ENCODE peak calls at places on chromosomes 3 and 15, in ten cellular contexts. One of them, this sample, is unnamed. For H3K4me1 and H3K9me3, the result is how much of the 10 kb centered on the place peaks cover.

GRCh38 chr3:109927161-109927560 is 589.8 kb upstream of the DPPA4 start:
- DNase-seq in H9: no peak
- DNase-seq in SJSA1: peak
- DNase-seq in sigmoid colon: no peak
- DNase-seq in thoracic aorta: no peak
- DNase-seq in colonic mucosa: no peak
- DNase-seq in tibial artery: no peak
- DNase-seq in body of pancreas: no peak
- DNase-seq in CD8-positive, alpha-beta T cell: no peak
- DNase-seq in cardiac muscle cell: peak
- DNase-seq in this sample: no peak

GRCh38 chr3:194906970-194907629 is 221.4 kb downstream of the FAM43A start:
- DNase-seq in cardiac muscle cell: no peak
- DNase-seq in CD8-positive, alpha-beta T cell: no peak
- DNase-seq in colonic mucosa: no peak
- DNase-seq in H9: no peak
- DNase-seq in SJSA1: peak
- DNase-seq in body of pancreas: no peak
- DNase-seq in sigmoid colon: no peak
- DNase-seq in tibial artery: no peak
- DNase-seq in thoracic aorta: no peak
- DNase-seq in this sample: no peak

GRCh38 chr15:58307313-58307961 is 124.4 kb upstream of the LIPC start:
- DNase-seq in colonic mucosa: no peak
- DNase-seq in CD8-positive, alpha-beta T cell: no peak
- DNase-seq in sigmoid colon: no peak
- DNase-seq in body of pancreas: no peak
- DNase-seq in H9: no peak
- DNase-seq in SJSA1: no peak
- DNase-seq in tibial artery: no peak
- DNase-seq in cardiac muscle cell: peak
- DNase-seq in thoracic aorta: no peak
- DNase-seq in this sample: no peak

GRCh38 chr3:48598323-48599076 is 3.4 kb upstream of the COL7A1 start:
- DNase-seq in sigmoid colon: no peak
- DNase-seq in cardiac muscle cell: peak
- DNase-seq in tibial artery: peak
- DNase-seq in thoracic aorta: peak
- DNase-seq in colonic mucosa: no peak
- DNase-seq in SJSA1: peak
- DNase-seq in body of pancreas: no peak
- DNase-seq in CD8-positive, alpha-beta T cell: no peak
- DNase-seq in H9: no peak
- DNase-seq in this sample: no peak

GRCh38 chr3:13896473-13897154 is 16.7 kb upstream of the WNT7A start:
- DNase-seq in cardiac muscle cell: peak
- DNase-seq in tibial artery: peak
- DNase-seq in CD8-positive, alpha-beta T cell: peak
- DNase-seq in body of pancreas: peak
- DNase-seq in thoracic aorta: no peak
- DNase-seq in colonic mucosa: peak
- DNase-seq in H9: peak
- DNase-seq in sigmoid colon: peak
- DNase-seq in SJSA1: no peak
- DNase-seq in this sample: no peak

GRCh38 chr3:45966969-45967640 is 23.8 kb downstream of the CXCR6 start:
- DNase-seq in sigmoid colon: no peak
- DNase-seq in thoracic aorta: no peak
- DNase-seq in colonic mucosa: no peak
- DNase-seq in H9: no peak
- DNase-seq in cardiac muscle cell: no peak
- DNase-seq in CD8-positive, alpha-beta T cell: no peak
- DNase-seq in body of pancreas: no peak
- DNase-seq in SJSA1: no peak
- DNase-seq in tibial artery: no peak
- DNase-seq in this sample: no peak

GRCh38 chr3:69433938-69434263 is 48.0 kb upstream of the FRMD4B start:
- DNase-seq in SJSA1: peak
- DNase-seq in tibial artery: no peak
- DNase-seq in body of pancreas: no peak
- DNase-seq in CD8-positive, alpha-beta T cell: no peak
- DNase-seq in colonic mucosa: no peak
- DNase-seq in cardiac muscle cell: no peak
- DNase-seq in thoracic aorta: no peak
- DNase-seq in H9: no peak
- DNase-seq in sigmoid colon: no peak
- DNase-seq in this sample: no peak

GRCh38 chr3:138465451-138465850 is 31.0 kb downstream of the ESYT3 start:
- DNase-seq in CD8-positive, alpha-beta T cell: no peak
- DNase-seq in SJSA1: no peak
- DNase-seq in tibial artery: no peak
- DNase-seq in sigmoid colon: no peak
- DNase-seq in H9: no peak
- DNase-seq in thoracic aorta: no peak
- DNase-seq in cardiac muscle cell: no peak
- DNase-seq in colonic mucosa: no peak
- DNase-seq in body of pancreas: no peak
- DNase-seq in this sample: no peak

GRCh38 chr3:175726228-175726627 is 867.1 kb downstream of the NAALADL2 start:
- DNase-seq in colonic mucosa: no peak
- DNase-seq in tibial artery: no peak
- DNase-seq in thoracic aorta: no peak
- DNase-seq in cardiac muscle cell: no peak
- DNase-seq in SJSA1: no peak
- DNase-seq in sigmoid colon: no peak
- DNase-seq in CD8-positive, alpha-beta T cell: no peak
- DNase-seq in body of pancreas: peak
- DNase-seq in H9: no peak
- DNase-seq in this sample: no peak

GRCh38 chr15:27481768-27482167 is 510.8 kb downstream of the GABRG3 start:
- DNase-seq in tibial artery: no peak
- DNase-seq in colonic mucosa: no peak
- DNase-seq in cardiac muscle cell: no peak
- DNase-seq in sigmoid colon: no peak
- DNase-seq in body of pancreas: no peak
- DNase-seq in SJSA1: no peak
- DNase-seq in H9: peak
- DNase-seq in CD8-positive, alpha-beta T cell: no peak
- DNase-seq in thoracic aorta: no peak
- DNase-seq in this sample: no peak

GRCh38 chr3:15305366-15305844 is 27.0 kb downstream of the SH3BP5 start:
- DNase-seq in cardiac muscle cell: peak
- DNase-seq in sigmoid colon: peak
- DNase-seq in H9: no peak
- DNase-seq in body of pancreas: no peak
- DNase-seq in thoracic aorta: no peak
- DNase-seq in SJSA1: no peak
- DNase-seq in tibial artery: no peak
- DNase-seq in CD8-positive, alpha-beta T cell: no peak
- DNase-seq in colonic mucosa: no peak
- DNase-seq in this sample: peak

GRCh38 chr15:90869601-90870353 is 1.4 kb downstream of the FURIN start:
- DNase-seq in body of pancreas: peak
- DNase-seq in SJSA1: peak
- DNase-seq in CD8-positive, alpha-beta T cell: no peak
- DNase-seq in thoracic aorta: peak
- DNase-seq in colonic mucosa: peak
- DNase-seq in H9: peak
- DNase-seq in tibial artery: peak
- DNase-seq in cardiac muscle cell: peak
- DNase-seq in sigmoid colon: peak
- DNase-seq in this sample: no peak

GRCh38 chr3:129120254-129121004 is 1.2 kb downstream of the RAB43 start:
- DNase-seq in cardiac muscle cell: peak
- DNase-seq in thoracic aorta: peak
- DNase-seq in colonic mucosa: peak
- DNase-seq in sigmoid colon: peak
- DNase-seq in H9: peak
- DNase-seq in tibial artery: peak
- DNase-seq in SJSA1: peak
- DNase-seq in CD8-positive, alpha-beta T cell: peak
- DNase-seq in body of pancreas: peak
- DNase-seq in this sample: peak

DNA sequence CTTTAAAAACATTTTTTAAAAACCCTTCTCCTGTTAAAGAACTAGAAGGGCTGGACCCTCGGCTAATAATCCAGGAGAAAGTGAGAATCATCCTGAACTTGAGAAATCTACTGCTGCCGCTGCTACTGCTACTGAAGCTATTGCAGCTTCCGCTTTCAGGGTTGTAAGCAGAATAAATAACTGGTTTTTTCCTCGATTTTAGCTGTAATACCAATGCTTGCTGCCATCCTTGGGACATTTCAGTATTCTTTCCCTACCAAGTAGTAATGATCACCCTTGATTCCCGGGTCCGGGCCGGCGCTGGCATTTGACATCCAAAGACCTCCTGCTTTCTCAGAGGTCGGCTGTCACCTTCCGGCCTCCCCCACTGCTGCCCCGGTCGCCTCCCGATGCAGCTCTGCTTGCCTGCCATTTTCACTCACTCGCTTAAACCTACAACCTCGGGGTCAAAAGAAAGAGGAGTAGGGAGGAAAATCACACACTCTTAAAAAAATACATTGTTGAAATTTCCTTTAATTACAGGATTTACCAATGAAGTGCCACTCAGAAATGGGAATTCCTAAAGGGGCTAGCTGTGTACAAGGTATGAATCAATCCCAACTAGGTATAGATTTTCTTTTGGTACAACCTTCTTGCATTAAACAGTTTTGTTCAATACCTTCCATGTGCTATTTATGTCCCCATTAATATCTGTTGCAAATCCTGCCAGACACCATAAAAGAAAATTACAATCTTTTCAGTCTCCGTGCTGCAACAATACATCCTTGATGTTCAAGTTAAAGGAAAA is 715 bp upstream of the MECOM start:
- DNase-seq in body of pancreas: peak
- DNase-seq in tibial artery: no peak
- DNase-seq in thoracic aorta: no peak
- DNase-seq in H9: peak
- DNase-seq in SJSA1: no peak
- DNase-seq in colonic mucosa: no peak
- DNase-seq in CD8-positive, alpha-beta T cell: no peak
- DNase-seq in cardiac muscle cell: peak
- DNase-seq in sigmoid colon: no peak
- DNase-seq in this sample: no peak
- H3K4me1 ChIP-seq in body of pancreas: half or more
- H3K4me1 ChIP-seq in tibial artery: under half
- H3K4me1 ChIP-seq in thoracic aorta: under half
- H3K4me1 ChIP-seq in H9: under half
- H3K4me1 ChIP-seq in SJSA1: under half
- H3K4me1 ChIP-seq in colonic mucosa: under half
- H3K4me1 ChIP-seq in CD8-positive, alpha-beta T cell: half or more
- H3K4me1 ChIP-seq in cardiac muscle cell: under half
- H3K4me1 ChIP-seq in sigmoid colon: half or more
- H3K4me1 ChIP-seq in this sample: half or more

DNA sequence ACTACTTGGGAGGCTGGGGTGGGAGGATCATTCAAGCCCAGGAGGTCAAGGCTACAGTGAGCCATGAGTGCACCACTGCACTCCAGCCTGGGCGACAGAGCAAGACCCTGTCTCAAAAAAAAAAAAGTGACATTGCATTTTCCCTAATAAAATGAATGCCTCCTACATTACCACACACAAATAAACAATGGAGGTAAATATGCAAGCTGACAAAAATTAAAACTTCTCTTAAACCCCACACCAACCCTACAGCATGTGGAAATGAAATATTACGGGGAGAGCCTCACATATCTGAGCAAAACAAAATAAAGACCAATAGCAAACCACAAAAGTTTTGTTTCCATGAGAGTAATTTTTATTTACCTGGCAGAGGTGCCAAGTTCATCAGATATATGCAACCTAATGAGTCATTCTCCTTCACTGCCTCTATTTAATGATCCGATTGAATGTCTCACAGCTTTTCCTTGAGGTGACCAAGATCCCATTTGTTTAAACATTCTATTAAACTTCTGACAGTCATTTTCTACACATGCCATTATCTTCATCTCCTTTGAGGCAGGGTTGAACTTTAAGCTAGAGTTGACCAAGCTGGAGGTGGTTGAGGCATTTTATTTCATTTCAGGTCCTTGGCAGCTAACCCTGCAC is 9.4 kb upstream of the CAV3 start:
- DNase-seq in SJSA1: no peak
- DNase-seq in sigmoid colon: no peak
- DNase-seq in thoracic aorta: no peak
- DNase-seq in tibial artery: no peak
- DNase-seq in CD8-positive, alpha-beta T cell: no peak
- DNase-seq in colonic mucosa: no peak
- DNase-seq in body of pancreas: no peak
- DNase-seq in H9: no peak
- DNase-seq in cardiac muscle cell: no peak
- DNase-seq in this sample: no peak
- H3K9me3 ChIP-seq in SJSA1: under half
- H3K9me3 ChIP-seq in sigmoid colon: under half
- H3K9me3 ChIP-seq in thoracic aorta: under half
- H3K9me3 ChIP-seq in tibial artery: under half
- H3K9me3 ChIP-seq in CD8-positive, alpha-beta T cell: under half
- H3K9me3 ChIP-seq in colonic mucosa: under half
- H3K9me3 ChIP-seq in body of pancreas: under half
- H3K9me3 ChIP-seq in H9: under half
- H3K9me3 ChIP-seq in cardiac muscle cell: under half
- H3K9me3 ChIP-seq in this sample: under half

GRCh38 chr3:172319653-172320052 is 128.6 kb downstream of the GHSR start:
- DNase-seq in colonic mucosa: no peak
- DNase-seq in body of pancreas: no peak
- DNase-seq in CD8-positive, alpha-beta T cell: no peak
- DNase-seq in thoracic aorta: no peak
- DNase-seq in cardiac muscle cell: no peak
- DNase-seq in H9: no peak
- DNase-seq in SJSA1: no peak
- DNase-seq in tibial artery: no peak
- DNase-seq in sigmoid colon: no peak
- DNase-seq in this sample: no peak
- H3K4me1 ChIP-seq in colonic mucosa: under half
- H3K4me1 ChIP-seq in body of pancreas: under half
- H3K4me1 ChIP-seq in CD8-positive, alpha-beta T cell: under half
- H3K4me1 ChIP-seq in thoracic aorta: half or more
- H3K4me1 ChIP-seq in cardiac muscle cell: half or more
- H3K4me1 ChIP-seq in H9: under half
- H3K4me1 ChIP-seq in SJSA1: half or more
- H3K4me1 ChIP-seq in tibial artery: half or more
- H3K4me1 ChIP-seq in sigmoid colon: half or more
- H3K4me1 ChIP-seq in this sample: half or more

GRCh38 chr15:79919749-79920511 is 23.1 kb upstream of the MTHFS start:
- DNase-seq in tibial artery: no peak
- DNase-seq in cardiac muscle cell: no peak
- DNase-seq in thoracic aorta: no peak
- DNase-seq in body of pancreas: no peak
- DNase-seq in CD8-positive, alpha-beta T cell: no peak
- DNase-seq in SJSA1: no peak
- DNase-seq in colonic mucosa: no peak
- DNase-seq in sigmoid colon: no peak
- DNase-seq in H9: peak
- DNase-seq in this sample: no peak
- H3K9me3 ChIP-seq in tibial artery: half or more
- H3K9me3 ChIP-seq in cardiac muscle cell: under half
- H3K9me3 ChIP-seq in thoracic aorta: half or more
- H3K9me3 ChIP-seq in body of pancreas: under half
- H3K9me3 ChIP-seq in CD8-positive, alpha-beta T cell: under half
- H3K9me3 ChIP-seq in SJSA1: under half
- H3K9me3 ChIP-seq in colonic mucosa: under half
- H3K9me3 ChIP-seq in sigmoid colon: under half
- H3K9me3 ChIP-seq in H9: under half
- H3K9me3 ChIP-seq in this sample: half or more

GRCh38 chr15:73942751-73943270 is 16.5 kb downstream of the LOXL1 start:
- DNase-seq in body of pancreas: no peak
- DNase-seq in CD8-positive, alpha-beta T cell: no peak
- DNase-seq in SJSA1: no peak
- DNase-seq in colonic mucosa: no peak
- DNase-seq in sigmoid colon: no peak
- DNase-seq in tibial artery: no peak
- DNase-seq in thoracic aorta: no peak
- DNase-seq in H9: no peak
- DNase-seq in cardiac muscle cell: no peak
- DNase-seq in this sample: no peak
- H3K4me1 ChIP-seq in body of pancreas: under half
- H3K4me1 ChIP-seq in CD8-positive, alpha-beta T cell: under half
- H3K4me1 ChIP-seq in SJSA1: under half
- H3K4me1 ChIP-seq in colonic mucosa: under half
- H3K4me1 ChIP-seq in sigmoid colon: under half
- H3K4me1 ChIP-seq in tibial artery: half or more
- H3K4me1 ChIP-seq in thoracic aorta: half or more
- H3K4me1 ChIP-seq in H9: under half
- H3K4me1 ChIP-seq in cardiac muscle cell: under half
- H3K4me1 ChIP-seq in this sample: under half